ENCODE peak calls at places on chromosomes 12 and 14, in seven cellular contexts. One of them, this sample, is unnamed.

GRCh38 chr14:58275527-58276190 is 22.7 kb upstream of the ARID4A start:
- DNase-seq in SK-N-SH: no peak
- DNase-seq in sigmoid colon: no peak
- DNase-seq in dorsolateral prefrontal cortex: no peak
- DNase-seq in IMR-90: no peak
- DNase-seq in heart right ventricle: no peak
- DNase-seq in Panc1: no peak
- DNase-seq in this sample: no peak

GRCh38 chr14:61537567-61538463 is 157.5 kb upstream of the HIF1A start:
- DNase-seq in SK-N-SH: no peak
- DNase-seq in sigmoid colon: no peak
- DNase-seq in dorsolateral prefrontal cortex: no peak
- DNase-seq in IMR-90: peak; percentile 90
- DNase-seq in heart right ventricle: no peak
- DNase-seq in Panc1: no peak
- DNase-seq in this sample: peak; percentile 57

GRCh38 chr12:78088391-78088832 is 257.7 kb downstream of the NAV3 start:
- DNase-seq in SK-N-SH: no peak
- DNase-seq in sigmoid colon: no peak
- DNase-seq in dorsolateral prefrontal cortex: no peak
- DNase-seq in IMR-90: peak; percentile 20
- DNase-seq in heart right ventricle: no peak
- DNase-seq in Panc1: peak; percentile 1
- DNase-seq in this sample: no peak

GRCh38 chr12:23098110-23099049 is 473.4 kb downstream of the ETNK1 start:
- DNase-seq in SK-N-SH: peak; percentile 37
- DNase-seq in sigmoid colon: no peak
- DNase-seq in dorsolateral prefrontal cortex: no peak
- DNase-seq in IMR-90: no peak
- DNase-seq in heart right ventricle: no peak
- DNase-seq in Panc1: no peak
- DNase-seq in this sample: no peak

GRCh38 chr14:90714811-90715210 is 101.4 kb downstream of the TTC7B start:
- DNase-seq in SK-N-SH: no peak
- DNase-seq in sigmoid colon: no peak
- DNase-seq in dorsolateral prefrontal cortex: no peak
- DNase-seq in IMR-90: peak; percentile 65
- DNase-seq in heart right ventricle: no peak
- DNase-seq in Panc1: no peak
- DNase-seq in this sample: peak; percentile 31

GRCh38 chr14:20934148-20934762 is 21.0 kb upstream of the RNASE2 start:
- DNase-seq in SK-N-SH: peak; percentile 27
- DNase-seq in sigmoid colon: no peak
- DNase-seq in dorsolateral prefrontal cortex: peak; percentile 18
- DNase-seq in IMR-90: no peak
- DNase-seq in heart right ventricle: peak; percentile 5
- DNase-seq in Panc1: no peak
- DNase-seq in this sample: no peak

GRCh38 chr12:125024949-125025563 is 31.6 kb downstream of the BRI3BP start:
- DNase-seq in SK-N-SH: no peak
- DNase-seq in sigmoid colon: no peak
- DNase-seq in dorsolateral prefrontal cortex: no peak
- DNase-seq in IMR-90: no peak
- DNase-seq in heart right ventricle: no peak
- DNase-seq in Panc1: no peak
- DNase-seq in this sample: no peak

GRCh38 chr12:82438356-82438755 is 80.0 kb downstream of the METTL25 start:
- DNase-seq in SK-N-SH: no peak
- DNase-seq in sigmoid colon: no peak
- DNase-seq in dorsolateral prefrontal cortex: no peak
- DNase-seq in IMR-90: no peak
- DNase-seq in heart right ventricle: no peak
- DNase-seq in Panc1: no peak
- DNase-seq in this sample: no peak

GRCh38 chr12:116773276-116773731 is 35.2 kb downstream of the RNFT2 start:
- DNase-seq in SK-N-SH: no peak
- DNase-seq in sigmoid colon: no peak
- DNase-seq in dorsolateral prefrontal cortex: no peak
- DNase-seq in IMR-90: no peak
- DNase-seq in heart right ventricle: no peak
- DNase-seq in Panc1: no peak
- DNase-seq in this sample: peak; percentile 3

GRCh38 chr12:18400186-18400585 is 138.9 kb downstream of the PIK3C2G start:
- DNase-seq in SK-N-SH: no peak
- DNase-seq in sigmoid colon: no peak
- DNase-seq in dorsolateral prefrontal cortex: no peak
- DNase-seq in IMR-90: peak; percentile 39
- DNase-seq in heart right ventricle: no peak
- DNase-seq in Panc1: no peak
- DNase-seq in this sample: peak; percentile 54

GRCh38 chr12:66514581-66514980 is 164.3 kb downstream of the GRIP1 start:
- DNase-seq in SK-N-SH: no peak
- DNase-seq in sigmoid colon: no peak
- DNase-seq in dorsolateral prefrontal cortex: no peak
- DNase-seq in IMR-90: no peak
- DNase-seq in heart right ventricle: no peak
- DNase-seq in Panc1: no peak
- DNase-seq in this sample: peak; percentile 52

GRCh38 chr14:87643005-87643404 is 350.0 kb downstream of the GALC start:
- DNase-seq in SK-N-SH: no peak
- DNase-seq in sigmoid colon: peak; percentile 68
- DNase-seq in dorsolateral prefrontal cortex: peak; percentile 57
- DNase-seq in IMR-90: no peak
- DNase-seq in heart right ventricle: no peak
- DNase-seq in Panc1: no peak
- DNase-seq in this sample: no peak

GRCh38 chr12:52440821-52441319 is 6.7 kb upstream of the KRT75 start:
- DNase-seq in SK-N-SH: no peak
- DNase-seq in sigmoid colon: no peak
- DNase-seq in dorsolateral prefrontal cortex: no peak
- DNase-seq in IMR-90: peak; percentile 53
- DNase-seq in heart right ventricle: no peak
- DNase-seq in Panc1: no peak
- DNase-seq in this sample: peak; percentile 41

GRCh38 chr12:7995266-7995963 is 37.1 kb upstream of the FOXJ2 start:
- DNase-seq in SK-N-SH: peak; percentile 54
- DNase-seq in sigmoid colon: peak; percentile 92
- DNase-seq in dorsolateral prefrontal cortex: peak; percentile 95
- DNase-seq in IMR-90: peak; percentile 91
- DNase-seq in heart right ventricle: peak; percentile 89
- DNase-seq in Panc1: no peak
- DNase-seq in this sample: peak; percentile 94

GRCh38 chr14:102666635-102667034 is 74.2 kb downstream of the RCOR1 start:
- DNase-seq in SK-N-SH: no peak
- DNase-seq in sigmoid colon: no peak
- DNase-seq in dorsolateral prefrontal cortex: no peak
- DNase-seq in IMR-90: no peak
- DNase-seq in heart right ventricle: no peak
- DNase-seq in Panc1: no peak
- DNase-seq in this sample: peak; percentile 53

GRCh38 chr12:22304341-22304740 is 30.2 kb downstream of the ST8SIA1 start:
- DNase-seq in SK-N-SH: no peak
- DNase-seq in sigmoid colon: no peak
- DNase-seq in dorsolateral prefrontal cortex: no peak
- DNase-seq in IMR-90: no peak
- DNase-seq in heart right ventricle: no peak
- DNase-seq in Panc1: no peak
- DNase-seq in this sample: no peak

GRCh38 chr14:94823556-94824341 is 53.8 kb upstream of the GSC start:
- DNase-seq in SK-N-SH: no peak
- DNase-seq in sigmoid colon: no peak
- DNase-seq in dorsolateral prefrontal cortex: peak; percentile 25
- DNase-seq in IMR-90: no peak
- DNase-seq in heart right ventricle: no peak
- DNase-seq in Panc1: no peak
- DNase-seq in this sample: peak; percentile 7

GRCh38 chr14:35898217-35898775 is 72.2 kb downstream of the BRMS1L start:
- DNase-seq in SK-N-SH: no peak
- DNase-seq in sigmoid colon: no peak
- DNase-seq in dorsolateral prefrontal cortex: peak; percentile 56
- DNase-seq in IMR-90: no peak
- DNase-seq in heart right ventricle: no peak
- DNase-seq in Panc1: no peak
- DNase-seq in this sample: no peak

GRCh38 chr12:100986595-100987547 is 192.3 kb downstream of the ANO4 start:
- DNase-seq in SK-N-SH: no peak
- DNase-seq in sigmoid colon: no peak
- DNase-seq in dorsolateral prefrontal cortex: no peak
- DNase-seq in IMR-90: peak; percentile 63
- DNase-seq in heart right ventricle: no peak
- DNase-seq in Panc1: no peak
- DNase-seq in this sample: no peak

GRCh38 chr12:49698619-49699545 is 8.3 kb downstream of the FMNL3 start:
- DNase-seq in SK-N-SH: no peak
- DNase-seq in sigmoid colon: peak; percentile 64
- DNase-seq in dorsolateral prefrontal cortex: no peak
- DNase-seq in IMR-90: peak; percentile 71
- DNase-seq in heart right ventricle: peak; percentile 61
- DNase-seq in Panc1: no peak
- DNase-seq in this sample: peak; percentile 64

GRCh38 chr12:88450130-88450529 is 130.1 kb downstream of the KITLG start:
- DNase-seq in SK-N-SH: no peak
- DNase-seq in sigmoid colon: no peak
- DNase-seq in dorsolateral prefrontal cortex: no peak
- DNase-seq in IMR-90: no peak
- DNase-seq in heart right ventricle: no peak
- DNase-seq in Panc1: no peak
- DNase-seq in this sample: no peak

GRCh38 chr12:52199294-52199920 is 7.6 kb upstream of the KRT80 start:
- DNase-seq in SK-N-SH: peak; percentile 55
- DNase-seq in sigmoid colon: no peak
- DNase-seq in dorsolateral prefrontal cortex: no peak
- DNase-seq in IMR-90: no peak
- DNase-seq in heart right ventricle: peak; percentile 55
- DNase-seq in Panc1: no peak
- DNase-seq in this sample: no peak

GRCh38 chr12:110135012-110135411 is 10.9 kb downstream of the IFT81 start:
- DNase-seq in SK-N-SH: no peak
- DNase-seq in sigmoid colon: no peak
- DNase-seq in dorsolateral prefrontal cortex: no peak
- DNase-seq in IMR-90: peak; percentile 95
- DNase-seq in heart right ventricle: no peak
- DNase-seq in Panc1: no peak
- DNase-seq in this sample: peak; percentile 34

GRCh38 chr14:64741200-64741599 is 37.0 kb downstream of the PLEKHG3 start:
- DNase-seq in SK-N-SH: no peak
- DNase-seq in sigmoid colon: no peak
- DNase-seq in dorsolateral prefrontal cortex: no peak
- DNase-seq in IMR-90: no peak
- DNase-seq in heart right ventricle: no peak
- DNase-seq in Panc1: no peak
- DNase-seq in this sample: no peak

DNA sequence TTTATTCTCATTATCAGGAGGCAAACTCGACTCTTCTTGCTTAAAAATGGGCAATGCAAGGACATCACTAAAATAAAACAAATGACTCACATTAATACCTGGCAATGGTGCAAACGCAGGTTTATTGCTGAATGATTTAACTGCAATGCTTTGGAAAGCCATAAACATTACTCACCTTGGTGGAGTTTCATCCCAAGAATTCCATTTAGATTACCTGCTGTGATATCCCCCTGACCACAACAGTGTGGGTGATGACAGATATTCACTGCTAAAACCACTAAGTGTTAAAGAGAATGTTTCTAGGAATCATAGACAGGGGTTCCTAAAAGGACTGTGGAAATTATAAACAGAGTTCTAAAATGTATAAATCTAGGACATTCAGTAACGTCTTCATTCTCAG is 35.3 kb upstream of the CSRNP2 start:
- DNase-seq in SK-N-SH: no peak
- DNase-seq in sigmoid colon: no peak
- DNase-seq in dorsolateral prefrontal cortex: no peak
- DNase-seq in IMR-90: peak; percentile 84
- DNase-seq in heart right ventricle: no peak
- DNase-seq in Panc1: peak; percentile 80
- DNase-seq in this sample: no peak
- TF ChIP-seq CTCF in SK-N-SH: no peak
- TF ChIP-seq CTCF in sigmoid colon: no peak
- TF ChIP-seq CTCF in dorsolateral prefrontal cortex: no peak
- TF ChIP-seq CTCF in IMR-90: no peak
- TF ChIP-seq CTCF in heart right ventricle: no peak
- TF ChIP-seq CTCF in Panc1: no peak
- TF ChIP-seq CTCF in this sample: no peak

GRCh38 chr14:38199768-38200167 is 7.9 kb upstream of the SSTR1 start:
- DNase-seq in SK-N-SH: no peak
- DNase-seq in sigmoid colon: no peak
- DNase-seq in dorsolateral prefrontal cortex: no peak
- DNase-seq in IMR-90: peak; percentile 72
- DNase-seq in heart right ventricle: no peak
- DNase-seq in Panc1: no peak
- DNase-seq in this sample: no peak
- H3K27ac ChIP-seq in SK-N-SH: no peak overlapping the region
- H3K27ac ChIP-seq in sigmoid colon: no peak overlapping the region
- H3K27ac ChIP-seq in dorsolateral prefrontal cortex: no peak overlapping the region
- H3K27ac ChIP-seq in IMR-90: no peak overlapping the region
- H3K27ac ChIP-seq in heart right ventricle: no peak overlapping the region
- H3K27ac ChIP-seq in Panc1: no peak overlapping the region
- H3K27ac ChIP-seq in this sample: no peak overlapping the region

GRCh38 chr12:67692135-67692534 is 43.6 kb downstream of the DYRK2 start:
- DNase-seq in SK-N-SH: no peak
- DNase-seq in sigmoid colon: no peak
- DNase-seq in dorsolateral prefrontal cortex: no peak
- DNase-seq in IMR-90: no peak
- DNase-seq in heart right ventricle: no peak
- DNase-seq in Panc1: no peak
- DNase-seq in this sample: no peak
- H3K4me3 ChIP-seq in SK-N-SH: no peak overlapping the region
- H3K4me3 ChIP-seq in sigmoid colon: no peak overlapping the region
- H3K4me3 ChIP-seq in dorsolateral prefrontal cortex: no peak overlapping the region
- H3K4me3 ChIP-seq in IMR-90: no peak overlapping the region
- H3K4me3 ChIP-seq in heart right ventricle: no peak overlapping the region
- H3K4me3 ChIP-seq in Panc1: no peak overlapping the region
- H3K4me3 ChIP-seq in this sample: no peak overlapping the region

GRCh38 chr12:105287408-105287807 is 43.1 kb upstream of the C12orf75 start:
- DNase-seq in SK-N-SH: no peak
- DNase-seq in sigmoid colon: no peak
- DNase-seq in dorsolateral prefrontal cortex: no peak
- DNase-seq in IMR-90: no peak
- DNase-seq in heart right ventricle: no peak
- DNase-seq in Panc1: no peak
- DNase-seq in this sample: no peak

GRCh38 chr12:105285378-105285777 is 45.1 kb upstream of the C12orf75 start:
- DNase-seq in SK-N-SH: no peak
- DNase-seq in sigmoid colon: no peak
- DNase-seq in dorsolateral prefrontal cortex: no peak
- DNase-seq in IMR-90: no peak
- DNase-seq in heart right ventricle: no peak
- DNase-seq in Panc1: no peak
- DNase-seq in this sample: no peak

GRCh38 chr12:105289114-105289904 is 41.2 kb upstream of the C12orf75 start:
- DNase-seq in SK-N-SH: no peak
- DNase-seq in sigmoid colon: no peak
- DNase-seq in dorsolateral prefrontal cortex: no peak
- DNase-seq in IMR-90: peak; percentile 50
- DNase-seq in heart right ventricle: no peak
- DNase-seq in Panc1: no peak
- DNase-seq in this sample: peak; percentile 28

GRCh38 chr12:105291531-105291930 is 39.0 kb upstream of the C12orf75 start:
- DNase-seq in SK-N-SH: no peak
- DNase-seq in sigmoid colon: no peak
- DNase-seq in dorsolateral prefrontal cortex: no peak
- DNase-seq in IMR-90: no peak
- DNase-seq in heart right ventricle: no peak
- DNase-seq in Panc1: no peak
- DNase-seq in this sample: no peak

GRCh38 chr12:105288311-105288996 is 42.0 kb upstream of the C12orf75 start:
- DNase-seq in SK-N-SH: no peak
- DNase-seq in sigmoid colon: no peak
- DNase-seq in dorsolateral prefrontal cortex: no peak
- DNase-seq in IMR-90: no peak
- DNase-seq in heart right ventricle: no peak
- DNase-seq in Panc1: no peak
- DNase-seq in this sample: no peak
- TF ChIP-seq CTCF in SK-N-SH: no peak
- TF ChIP-seq CTCF in sigmoid colon: no peak
- TF ChIP-seq CTCF in dorsolateral prefrontal cortex: no peak
- TF ChIP-seq CTCF in IMR-90: no peak
- TF ChIP-seq CTCF in heart right ventricle: no peak
- TF ChIP-seq CTCF in Panc1: peak; percentile 20
- TF ChIP-seq CTCF in this sample: no peak